ENCODE peak calls at places on chromosomes 13 and 19, in five cellular contexts. F is H1, O is GM12878, W is HepG2, M is K562. I is an unnamed sample.
A peak's percentile ranks its signal among the peaks of the same experiment; 100 is the strongest.

GRCh38 chr13:48264052-48264451 is 31.0 kb downstream of the ITM2B start:
- DNase-seq in F (no peak), O (no peak), W (no peak), M (no peak), I (no peak)

GRCh38 chr19:5394907-5395505 is 54.4 kb upstream of the PTPRS start:
- DNase-seq in F (no peak), O (no peak), W (no peak), M (no peak), I (peak; percentile 60)

GRCh38 chr19:7845390-7846179 is 15.6 kb downstream of the EVI5L start:
- DNase-seq in F (no peak), O (no peak), W (no peak), M (no peak), I (no peak)

GRCh38 chr19:4533835-4534424 is 1.1 kb downstream of the PLIN5 start:
- DNase-seq in F (no peak), O (no peak), W (no peak), M (no peak), I (no peak)

GRCh38 chr19:43316591-43317319 is 36.7 kb upstream of the CD177 start:
- DNase-seq in F (peak; percentile 17), O (no peak), W (peak; percentile 56), M (peak; percentile 57), I (peak; percentile 81)

GRCh38 chr19:10670876-10671804 is 17.0 kb downstream of the ILF3 start:
- DNase-seq in F (no peak), O (no peak), W (no peak), M (no peak), I (no peak)

GRCh38 chr19:53463263-53463662 is 4.3 kb upstream of the ZNF813 start:
- DNase-seq in F (peak; percentile 80), O (no peak), W (no peak), M (peak; percentile 46), I (peak; percentile 95)

GRCh38 chr19:48772503-48772953 is 17.2 kb downstream of the FGF21 start:
- DNase-seq in F (no peak), O (no peak), W (peak; percentile 94), M (no peak), I (no peak)

GRCh38 chr13:86108334-86108733 is 309.1 kb upstream of the SLITRK6 start:
- DNase-seq in F (no peak), O (no peak), W (no peak), M (no peak), I (no peak)

GRCh38 chr13:107866007-107866665 is 349.2 kb downstream of the LIG4 start:
- DNase-seq in F (no peak), O (no peak), W (no peak), M (peak; percentile 65), I (peak; percentile 47)

GRCh38 chr19:16626796-16627193 is 1.2 kb downstream of the MED26 start:
- DNase-seq in F (no peak), O (no peak), W (no peak), M (peak; percentile 52), I (no peak)
- TF ChIP-seq ATF2 in F (no peak), O (no peak), W (no peak), M (no peak), I (no peak)

GRCh38 chr19:54530866-54531265 is 28.2 kb downstream of the LAIR2 start:
- DNase-seq in F (no peak), O (no peak), W (no peak), M (no peak), I (no peak)
- TF ChIP-seq ATF2 in F (no peak), O (no peak), W (no peak), M (no peak), I (no peak)

GRCh38 chr13:30745917-30746686 is 10.8 kb downstream of the ALOX5AP start:
- DNase-seq in F (no peak), O (no peak), W (peak; percentile 65), M (no peak), I (no peak)
- TF ChIP-seq ATF2 in F (no peak), O (no peak), W (no peak), M (no peak), I (no peak)

GRCh38 chr13:44806841-44807240 is 182.4 kb downstream of the NUFIP1 start:
- DNase-seq in F (no peak), O (no peak), W (no peak), M (no peak), I (no peak)

GRCh38 chr13:44800626-44801025 is 188.6 kb downstream of the NUFIP1 start:
- DNase-seq in F (no peak), O (no peak), W (no peak), M (no peak), I (no peak)

GRCh38 chr13:44805623-44806022 is 183.6 kb downstream of the NUFIP1 start:
- DNase-seq in F (no peak), O (no peak), W (no peak), M (no peak), I (no peak)

GRCh38 chr13:44801990-44802389 is 187.3 kb downstream of the NUFIP1 start:
- DNase-seq in F (no peak), O (no peak), W (no peak), M (no peak), I (no peak)

DNA sequence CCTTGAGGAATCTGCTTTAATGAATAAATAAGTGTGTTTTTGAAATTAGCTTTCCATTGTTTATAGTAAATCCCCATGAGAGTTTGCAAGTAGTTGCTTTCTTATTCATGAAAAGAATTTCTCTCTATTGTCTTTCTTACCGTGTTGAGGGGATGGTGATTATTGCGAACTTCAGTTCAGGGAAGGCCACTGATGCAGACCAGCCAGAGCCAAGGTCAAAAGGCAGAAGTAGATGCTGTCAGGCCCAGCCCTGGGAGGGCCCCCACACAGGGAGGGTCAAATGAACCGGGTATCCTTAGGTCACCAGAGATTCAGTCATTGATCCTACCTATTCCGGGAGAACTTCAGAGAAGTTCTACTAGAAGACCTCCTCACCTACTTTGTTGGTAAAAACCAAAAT is 185.9 kb downstream of the NUFIP1 start:
- DNase-seq in F (no peak), O (no peak), W (no peak), M (no peak), I (no peak)
- TF ChIP-seq ATF2 in F (no peak), O (no peak), W (no peak), M (no peak), I (no peak)

I was measured in WTC11.